ENCODE peak calls at places on chromosome 14, in eight cellular contexts. V is OCI-LY7, L is AG09309, U is fibroblast of pulmonary artery, R is mucosa of descending colon, Y is mammary epithelial cell, J is H1, F is uterus. O is an unnamed sample.

GRCh38 chr14:105492051-105492965 is 1.3 kb downstream of the TEDC1 start:
- DNase-seq in J (no peak), Y (no peak), V (no peak), L (no peak), F (peak), U (no peak), R (peak), O (no peak)

GRCh38 chr14:71527807-71528206 is 404.4 kb upstream of the RGS6 start:
- DNase-seq in L (no peak), V (no peak), J (no peak), R (no peak), F (no peak), U (no peak), Y (no peak), O (no peak)

GRCh38 chr14:73763396-73763795 is 49.2 kb upstream of the PNMA1 start:
- DNase-seq in Y (no peak), U (no peak), V (no peak), F (no peak), L (no peak), J (no peak), R (no peak), O (no peak)

GRCh38 chr14:105066285-105067071 is 1.2 kb upstream of the GPR132 start:
- DNase-seq in Y (no peak), J (no peak), L (no peak), F (no peak), U (no peak), V (no peak), R (peak), O (no peak)

GRCh38 chr14:53409974-53410373 is 256.9 kb upstream of the DDHD1 start:
- DNase-seq in J (no peak), V (no peak), R (no peak), F (no peak), Y (no peak), L (no peak), U (peak), O (no peak)

GRCh38 chr14:69151458-69152180 is 1.3 kb downstream of the DCAF5 start:
- DNase-seq in J (peak), F (peak), Y (peak), L (no peak), R (peak), U (peak), V (peak), O (no peak)

GRCh38 chr14:71438684-71439083 is 493.5 kb upstream of the RGS6 start:
- DNase-seq in U (peak), R (no peak), J (no peak), V (no peak), F (no peak), L (no peak), Y (peak), O (peak)

GRCh38 chr14:55373784-55374725 is 37.6 kb downstream of the ATG14 start:
- DNase-seq in R (no peak), V (peak), U (peak), J (no peak), L (no peak), F (no peak), Y (peak), O (no peak)

GRCh38 chr14:77124345-77125274 is 17.0 kb downstream of the ZDHHC22 start:
- DNase-seq in L (no peak), U (peak), V (peak), F (no peak), R (peak), Y (peak), J (no peak), O (no peak)

GRCh38 chr14:104881369-104881979 is 16.4 kb downstream of the CEP170B start:
- DNase-seq in F (no peak), Y (no peak), L (no peak), J (no peak), U (no peak), R (peak), V (no peak), O (no peak)

GRCh38 chr14:61713724-61714437 is 18.6 kb downstream of the HIF1A start:
- DNase-seq in F (no peak), L (no peak), R (no peak), Y (no peak), J (no peak), U (no peak), V (no peak), O (no peak)

GRCh38 chr14:100828448-100828834 is 2.5 kb downstream of the MEG3 start:
- DNase-seq in F (no peak), U (no peak), Y (no peak), R (no peak), L (no peak), V (no peak), J (no peak), O (no peak)

GRCh38 chr14:70317969-70318634 is 41.4 kb downstream of the COX16 start:
- DNase-seq in V (peak), L (peak), U (peak), R (no peak), F (no peak), J (peak), Y (peak), O (peak)

GRCh38 chr14:29763342-29763858 is 164.2 kb downstream of the PRKD1 start:
- DNase-seq in R (no peak), V (no peak), F (no peak), J (no peak), L (no peak), Y (no peak), U (no peak), O (no peak)

GRCh38 chr14:104151028-104151385 is 12.6 kb downstream of the KIF26A start:
- DNase-seq in U (no peak), L (no peak), V (no peak), R (no peak), J (no peak), F (no peak), Y (no peak), O (no peak)

GRCh38 chr14:43914041-43914693 is 592.9 kb downstream of the FSCB start:
- DNase-seq in Y (no peak), J (no peak), V (no peak), U (no peak), L (no peak), R (no peak), F (no peak), O (no peak)

GRCh38 chr14:81275995-81276698 is 55.4 kb upstream of the GTF2A1 start:
- DNase-seq in Y (no peak), F (no peak), R (no peak), V (no peak), U (no peak), L (no peak), J (no peak), O (no peak)

GRCh38 chr14:65412881-65413738 is 580 bp downstream of the FUT8 start:
- DNase-seq in Y (peak), U (peak), F (peak), R (no peak), L (no peak), J (no peak), V (peak), O (no peak)

GRCh38 chr14:26163761-26164160 is 434.1 kb downstream of the NOVA1 start:
- DNase-seq in F (no peak), V (no peak), Y (no peak), J (no peak), L (no peak), R (no peak), U (peak), O (no peak)

GRCh38 chr14:68975667-68976066 is 3.4 kb downstream of the ACTN1 start:
- DNase-seq in R (no peak), F (peak), U (peak), J (no peak), Y (peak), V (no peak), L (no peak), O (no peak)

GRCh38 chr14:73239463-73240241 is 2.3 kb downstream of the PAPLN start:
- DNase-seq in L (no peak), F (peak), J (no peak), Y (peak), V (no peak), R (peak), U (peak), O (no peak)

GRCh38 chr14:56501909-56502530 is 77.6 kb upstream of the TMEM260 start:
- DNase-seq in Y (no peak), U (no peak), L (no peak), J (no peak), F (no peak), R (no peak), V (no peak), O (no peak)

GRCh38 chr14:70909788-70910614 is 2.7 kb downstream of the PCNX1 start:
- DNase-seq in V (no peak), Y (peak), L (no peak), J (no peak), R (no peak), F (peak), U (no peak), O (no peak)

GRCh38 chr14:58258156-58258555 is 13.5 kb downstream of the PSMA3 start:
- DNase-seq in J (no peak), U (no peak), V (no peak), L (no peak), F (no peak), Y (no peak), R (no peak), O (no peak)

GRCh38 chr14:68307769-68308168 is 485.1 kb downstream of the ZFP36L1 start:
- DNase-seq in U (peak), R (no peak), J (no peak), V (no peak), F (no peak), L (peak), Y (no peak), O (peak)

GRCh38 chr14:26846388-26846787 is 248.6 kb upstream of the NOVA1 start:
- DNase-seq in J (no peak), V (no peak), Y (no peak), F (no peak), U (no peak), L (no peak), R (no peak), O (no peak)

GRCh38 chr14:34833545-34834523 is 41.3 kb downstream of the BAZ1A start:
- DNase-seq in F (no peak), L (no peak), U (peak), V (no peak), J (no peak), R (no peak), Y (no peak), O (no peak)

GRCh38 chr14:64998455-64998931 is 11.8 kb downstream of the FNTB start:
- DNase-seq in F (no peak), Y (peak), J (no peak), L (no peak), V (no peak), R (no peak), U (peak), O (no peak)

GRCh38 chr14:54730156-54730961 is 163.4 kb downstream of the SAMD4A start:
- DNase-seq in V (peak), R (no peak), F (peak), J (no peak), L (peak), U (peak), Y (no peak), O (peak)

GRCh38 chr14:78196323-78196722 is 26.1 kb downstream of the NRXN3 start:
- DNase-seq in F (no peak), L (no peak), U (no peak), Y (no peak), R (no peak), V (no peak), J (no peak), O (no peak)

GRCh38 chr14:56310643-56311042 is 192.4 kb downstream of the PELI2 start:
- DNase-seq in F (no peak), U (peak), L (no peak), Y (no peak), J (no peak), R (no peak), V (no peak), O (no peak)

GRCh38 chr14:105144231-105144665 is 24.3 kb downstream of the JAG2 start:
- DNase-seq in Y (no peak), J (no peak), U (no peak), L (no peak), V (no peak), R (no peak), F (no peak), O (no peak)

GRCh38 chr14:34322940-34323418 is 139.1 kb downstream of the SPTSSA start:
- DNase-seq in U (peak), F (peak), Y (peak), V (peak), L (peak), J (no peak), R (peak), O (peak)

GRCh38 chr14:22112004-22112403 is 438.4 kb upstream of the OR4E1 start:
- DNase-seq in Y (no peak), J (no peak), F (no peak), V (peak), U (no peak), R (no peak), L (no peak), O (no peak)

GRCh38 chr14:93079321-93079720 is 36.4 kb downstream of the ITPK1 start:
- DNase-seq in J (no peak), V (no peak), F (no peak), L (no peak), R (no peak), Y (no peak), U (no peak), O (no peak)

GRCh38 chr14:101002738-101003137 is 99.2 kb upstream of the RTL1 start:
- DNase-seq in Y (no peak), J (no peak), U (no peak), R (no peak), F (no peak), V (no peak), L (no peak), O (no peak)

GRCh38 chr14:22039938-22040780 is 366.5 kb upstream of the OR4E1 start:
- DNase-seq in L (no peak), J (no peak), U (peak), F (no peak), V (peak), R (no peak), Y (peak), O (no peak)

GRCh38 chr14:101809671-101810514 is 48.4 kb downstream of the PPP2R5C start:
- DNase-seq in U (peak), R (peak), Y (peak), V (peak), L (peak), J (peak), F (peak), O (peak)

DNA sequence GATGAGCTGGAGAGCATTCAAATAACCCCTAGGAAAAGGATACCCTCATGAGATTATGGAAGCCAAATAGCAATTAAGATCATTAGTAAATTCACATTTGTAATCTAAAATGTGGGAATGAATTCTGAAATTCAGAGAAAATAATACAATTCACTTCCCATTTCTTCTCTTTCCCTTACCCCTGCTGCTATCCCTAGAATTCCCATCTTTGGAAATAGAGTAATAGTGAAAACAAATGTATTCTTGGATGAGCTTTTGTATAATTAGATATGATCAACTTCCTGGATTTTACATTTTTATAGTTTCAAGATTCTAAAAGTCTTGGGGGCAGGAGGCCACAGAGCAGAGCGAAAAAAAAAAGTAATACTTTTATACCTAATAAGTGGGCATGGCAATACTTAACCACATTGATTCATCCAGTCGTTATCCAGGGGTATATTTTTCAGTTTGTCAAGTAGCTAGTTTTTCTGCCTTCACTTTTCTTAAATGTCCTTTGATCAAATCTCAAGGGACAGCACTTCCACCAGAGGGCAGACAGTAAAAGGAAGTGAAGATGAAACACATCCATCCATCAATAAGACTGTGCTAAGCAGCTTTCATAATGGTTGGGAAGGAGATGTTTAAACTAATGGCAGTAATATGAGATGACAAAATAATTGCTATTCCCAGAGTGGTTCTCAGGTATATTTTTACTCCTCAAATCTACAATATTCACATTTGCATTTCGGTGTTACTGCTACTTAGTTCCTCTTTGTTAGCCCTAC is 401.3 kb downstream of the DIO2 start:
- DNase-seq in L (no peak), J (no peak), V (peak), U (peak), R (no peak), F (no peak), Y (no peak), O (no peak)
- TF ChIP-seq CTCF in L (peak), J (peak), V (peak), U (peak), R (no peak), F (no peak), Y (no peak), O (peak)

DNA sequence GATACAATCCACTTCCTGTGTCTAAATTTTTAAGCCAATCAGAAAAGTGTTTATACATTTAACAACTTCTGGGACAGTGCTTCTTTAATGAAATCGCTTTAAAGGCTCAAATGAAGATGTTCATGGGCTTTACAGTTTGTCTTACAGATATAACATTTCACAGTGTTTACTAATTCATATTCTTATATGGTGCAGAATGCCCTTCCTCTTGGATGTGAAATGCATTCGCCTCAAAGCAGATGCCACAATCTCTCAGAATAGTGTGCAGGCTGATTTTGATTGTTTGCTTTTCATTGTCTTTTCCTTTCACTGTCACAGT is 200.1 kb upstream of the FOXN3 start:
- DNase-seq in Y (no peak), U (no peak), J (no peak), R (no peak), F (no peak), L (no peak), V (no peak), O (no peak)
- H3K4me3 ChIP-seq in Y (no peak), U (peak), J (no peak), R (no peak), F (peak), L (no peak), V (peak), O (peak)

GRCh38 chr14:96102071-96102856 is 63.1 kb downstream of the C14orf132 start:
- DNase-seq in R (no peak), L (peak), J (no peak), F (no peak), V (no peak), U (no peak), Y (no peak), O (no peak)
- TF ChIP-seq CTCF in R (no peak), L (peak), J (no peak), F (no peak), V (no peak), U (no peak), Y (no peak), O (no peak)

GRCh38 chr14:96512602-96513397 is 10.6 kb downstream of the PAPOLA start:
- DNase-seq in V (no peak), L (no peak), R (no peak), F (no peak), J (no peak), Y (peak), U (no peak), O (no peak)
- H3K4me3 ChIP-seq in V (no peak), L (no peak), R (no peak), F (no peak), J (no peak), Y (no peak), U (no peak), O (no peak)

GRCh38 chr14:60331201-60332045 is 82.4 kb downstream of the PPM1A start:
- DNase-seq in V (peak), J (peak), U (peak), R (peak), Y (no peak), L (no peak), F (peak), O (no peak)

GRCh38 chr14:60328588-60328987 is 79.6 kb downstream of the PPM1A start:
- DNase-seq in F (no peak), J (no peak), V (peak), L (no peak), R (no peak), Y (no peak), U (no peak), O (no peak)

GRCh38 chr14:60326274-60326673 is 77.3 kb downstream of the PPM1A start:
- DNase-seq in J (no peak), U (no peak), F (no peak), R (no peak), Y (no peak), V (no peak), L (no peak), O (no peak)

GRCh38 chr14:60324837-60325236 is 75.8 kb downstream of the PPM1A start:
- DNase-seq in V (no peak), F (no peak), L (no peak), R (no peak), U (no peak), J (no peak), Y (no peak), O (no peak)

GRCh38 chr14:60327447-60328331 is 78.7 kb downstream of the PPM1A start:
- DNase-seq in J (no peak), Y (no peak), V (peak), U (peak), R (peak), L (no peak), F (peak), O (no peak)
- TF ChIP-seq CTCF in J (peak), Y (no peak), V (peak), U (no peak), R (no peak), L (no peak), F (no peak), O (no peak)

GRCh38 chr14:88322505-88323085 is 474 bp downstream of the KCNK10 start:
- DNase-seq in V (no peak), R (no peak), J (no peak), F (no peak), L (no peak), U (no peak), Y (no peak), O (no peak)

GRCh38 chr14:88325883-88326282 is 2.8 kb upstream of the KCNK10 start:
- DNase-seq in U (no peak), V (no peak), L (no peak), J (no peak), F (no peak), Y (no peak), R (no peak), O (no peak)

GRCh38 chr14:88321692-88322504 is 1.2 kb downstream of the KCNK10 start:
- DNase-seq in R (no peak), L (no peak), J (no peak), Y (no peak), U (no peak), V (no peak), F (no peak), O (no peak)

GRCh38 chr14:88323086-88323519 is at the start of gene KCNK10:
- DNase-seq in Y (peak), L (no peak), R (no peak), F (no peak), V (peak), J (no peak), U (no peak), O (no peak)

GRCh38 chr14:88323520-88324199 is 591 bp upstream of the KCNK10 start:
- DNase-seq in R (no peak), J (no peak), V (peak), U (peak), Y (no peak), F (no peak), L (no peak), O (no peak)
- H3K4me3 ChIP-seq in R (no peak), J (peak), V (peak), U (no peak), Y (no peak), F (no peak), L (peak), O (peak)